ENCODE peak calls at places on chromosomes 4 and X, in seven cellular contexts. U is tibial nerve, R is GM13976, O is heart left ventricle, H is AG04449, E is suprapubic skin, A is tibial artery. G is an unnamed sample.

GRCh38 chr4:142278171-142278570 is 567.9 kb downstream of the INPP4B start:
- DNase-seq in U (no peak), R (no peak), O (no peak), H (no peak), E (no peak), A (no peak), G (no peak)

GRCh38 chr4:107930821-107931774 is at the start of gene CYP2U1:
- DNase-seq in U (peak; percentile 81), R (peak; percentile 90), O (peak; percentile 91), H (no peak), E (peak; percentile 91), A (peak; percentile 95), G (peak; percentile 80)

GRCh38 chr4:156999175-156999517 is 27.5 kb upstream of the PDGFC start:
- DNase-seq in U (no peak), R (no peak), O (peak; percentile 35), H (peak; percentile 94), E (no peak), A (no peak), G (no peak)

GRCh38 chr4:137015759-137016409 is 516.4 kb downstream of the PCDH18 start:
- DNase-seq in U (no peak), R (no peak), O (no peak), H (no peak), E (no peak), A (no peak), G (no peak)

GRCh38 chr4:140308366-140309123 is 64.9 kb upstream of the SCOC start:
- DNase-seq in U (no peak), R (no peak), O (peak; percentile 74), H (peak; percentile 90), E (peak; percentile 66), A (peak; percentile 94), G (no peak)

GRCh38 chrX:16335181-16335580 is 167.9 kb downstream of the MAGEB17 start:
- DNase-seq in U (no peak), R (no peak), O (no peak), H (no peak), E (no peak), A (no peak), G (no peak)

GRCh38 chr4:24753519-24753918 is 41.9 kb upstream of the SOD3 start:
- DNase-seq in U (no peak), R (no peak), O (no peak), H (no peak), E (no peak), A (no peak), G (no peak)

GRCh38 chrX:22247169-22247568 is 25.5 kb upstream of the CBLL2 start:
- DNase-seq in U (no peak), R (no peak), O (no peak), H (peak; percentile 37), E (no peak), A (no peak), G (no peak)

GRCh38 chrX:40006025-40007017 is 91.4 kb downstream of the BCOR start:
- DNase-seq in U (no peak), R (no peak), O (peak; percentile 42), H (no peak), E (peak; percentile 61), A (no peak), G (no peak)

GRCh38 chrX:153966283-153966688 is 5.3 kb downstream of the HCFC1 start:
- DNase-seq in U (no peak), R (no peak), O (no peak), H (no peak), E (no peak), A (peak; percentile 81), G (no peak)

GRCh38 chr4:175435437-175435836 is 376.6 kb downstream of the GPM6A start:
- DNase-seq in U (no peak), R (no peak), O (no peak), H (no peak), E (no peak), A (no peak), G (no peak)

GRCh38 chrX:101429934-101430333 is 21.9 kb downstream of the HNRNPH2 start:
- DNase-seq in U (no peak), R (no peak), O (no peak), H (no peak), E (no peak), A (no peak), G (no peak)

GRCh38 chr4:187767687-187768086 is 227.9 kb upstream of the ZFP42 start:
- DNase-seq in U (no peak), R (no peak), O (no peak), H (no peak), E (no peak), A (no peak), G (no peak)

DNA sequence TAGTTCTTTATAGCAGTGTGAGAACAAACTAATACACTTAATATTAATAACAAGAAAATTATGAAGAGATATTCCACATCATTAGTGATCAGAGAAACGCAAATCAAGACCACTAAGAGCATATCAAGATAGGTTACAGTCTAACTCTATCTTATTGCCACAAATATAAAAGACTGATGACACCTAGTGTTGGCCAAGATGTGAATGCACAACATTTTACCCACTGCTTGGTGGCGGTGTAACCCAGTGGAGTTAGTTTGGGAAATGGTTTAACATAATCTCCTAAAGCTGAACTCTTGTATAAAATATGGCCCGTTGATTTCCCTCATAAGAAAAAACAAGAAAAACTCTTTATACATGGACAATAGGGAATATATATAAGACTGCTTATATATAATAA is 92.4 kb downstream of the SLITRK2 start:
- DNase-seq in U (no peak), R (no peak), O (no peak), H (no peak), E (no peak), A (no peak), G (no peak)
- TF ChIP-seq CTCF in U (no peak), R (no peak), O (no peak), H (no peak), E (no peak), A (no peak), G (no peak)

GRCh38 chr4:5804656-5805055 is 88.2 kb downstream of the CRMP1 start:
- DNase-seq in U (no peak), R (no peak), O (no peak), H (no peak), E (peak; percentile 33), A (no peak), G (no peak)
- TF ChIP-seq CTCF in U (no peak), R (no peak), O (no peak), H (no peak), E (no peak), A (no peak), G (no peak)

GRCh38 chrX:45818913-45819312 is 618.2 kb upstream of the DIPK2B start:
- DNase-seq in U (no peak), R (no peak), O (no peak), H (no peak), E (no peak), A (no peak), G (no peak)

GRCh38 chrX:45822124-45822523 is 621.4 kb upstream of the DIPK2B start:
- DNase-seq in U (no peak), R (no peak), O (no peak), H (no peak), E (no peak), A (no peak), G (no peak)

GRCh38 chrX:45830343-45830742 is 629.7 kb upstream of the DIPK2B start:
- DNase-seq in U (no peak), R (no peak), O (no peak), H (no peak), E (no peak), A (no peak), G (no peak)

GRCh38 chrX:45824471-45824870 is 623.8 kb upstream of the DIPK2B start:
- DNase-seq in U (no peak), R (no peak), O (no peak), H (peak; percentile 70), E (no peak), A (peak; percentile 66), G (no peak)
- TF ChIP-seq CTCF in U (no peak), R (no peak), O (no peak), H (peak; percentile 80), E (no peak), A (peak; percentile 51), G (no peak)

DNA sequence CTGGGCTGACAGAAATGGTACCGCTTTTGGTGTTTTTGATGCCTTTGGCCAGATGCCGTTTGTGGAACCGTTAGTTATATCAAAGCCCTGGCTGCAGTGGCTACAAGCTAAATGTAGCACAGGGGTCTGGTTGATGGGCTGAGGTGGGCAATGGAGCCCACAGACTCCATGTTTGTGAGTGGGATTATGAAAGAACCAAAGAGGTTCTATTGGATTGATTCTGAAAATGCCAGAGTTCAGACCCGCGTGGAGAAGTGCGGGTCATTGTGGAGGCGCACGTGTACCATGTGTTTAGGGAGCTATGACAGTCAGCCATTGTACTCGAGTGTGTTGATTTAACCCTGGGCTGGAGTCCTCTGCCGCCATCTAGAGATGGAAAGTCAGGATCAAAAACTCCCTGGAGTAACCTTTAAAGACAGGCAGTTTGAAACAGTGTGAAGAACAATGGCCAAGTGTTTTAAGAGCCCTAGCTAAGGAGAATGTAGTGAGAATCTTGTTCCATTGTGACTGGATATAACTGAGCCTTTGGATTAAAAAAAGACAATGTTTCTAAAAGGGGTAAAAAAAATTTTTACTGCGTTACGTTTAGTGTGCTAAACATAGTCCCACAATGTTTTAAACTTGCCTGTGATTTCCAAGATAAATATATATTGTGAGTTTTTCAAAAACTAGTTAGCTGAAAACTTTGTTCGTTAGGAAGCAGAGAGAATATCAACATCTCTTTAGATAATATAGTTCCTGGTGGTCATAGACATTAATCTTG is 12.7 kb downstream of the ART3 start:
- DNase-seq in U (no peak), R (peak; percentile 43), O (peak; percentile 42), H (no peak), E (no peak), A (no peak), G (no peak)
- TF ChIP-seq CTCF in U (peak; percentile 29), R (no peak), O (peak; percentile 65), H (peak; percentile 54), E (peak; percentile 42), A (no peak), G (no peak)